ENCODE peak calls at places on chromosomes 5 and 9, in ten cellular contexts. C is upper lobe of right lung; E is PC-3; T is bronchial epithelial cell; P is left ventricle myocardium inferior; F is Peyer's patch; Z is esophagus squamous epithelium; I is CD8-positive, alpha-beta T cell; H is fibroblast of lung; D is lower lobe of right lung. N is an unnamed sample.

GRCh38 chr5:39121315-39121714 is 47.1 kb upstream of the RICTOR start:
- DNase-seq in C (no peak), E (peak; percentile 62), H (no peak), F (no peak), I (no peak), T (no peak), P (no peak), D (no peak), Z (no peak), N (no peak)

GRCh38 chr9:83646500-83647239 is 23.7 kb downstream of the IDNK start:
- DNase-seq in H (no peak), C (no peak), E (no peak), Z (no peak), F (no peak), P (no peak), T (no peak), I (no peak), D (no peak), N (no peak)

GRCh38 chr5:32475338-32476097 is 31.0 kb upstream of the ZFR start:
- DNase-seq in D (no peak), E (no peak), C (no peak), F (no peak), Z (no peak), H (no peak), I (no peak), P (no peak), T (no peak), N (no peak)

GRCh38 chr5:42579320-42579719 is 156.1 kb downstream of the GHR start:
- DNase-seq in H (peak; percentile 59), E (peak; percentile 51), I (no peak), Z (no peak), P (no peak), T (peak; percentile 74), F (no peak), C (no peak), D (no peak), N (no peak)

GRCh38 chr5:156479864-156480263 is 152.9 kb downstream of the SGCD start:
- DNase-seq in E (no peak), T (no peak), F (peak; percentile 46), H (peak; percentile 98), C (no peak), D (no peak), P (no peak), Z (no peak), I (no peak), N (no peak)

GRCh38 chr9:107438211-107439030 is 51.1 kb downstream of the KLF4 start:
- DNase-seq in Z (no peak), E (peak; percentile 7), P (no peak), C (no peak), F (no peak), H (no peak), T (no peak), I (no peak), D (no peak), N (no peak)

GRCh38 chr9:133585481-133586367 is 23.5 kb downstream of the FAM163B start:
- DNase-seq in C (no peak), P (no peak), F (no peak), H (no peak), T (no peak), D (no peak), I (no peak), Z (no peak), E (no peak), N (no peak)

GRCh38 chr5:93915142-93915553 is 173.7 kb upstream of the POU5F2 start:
- DNase-seq in C (no peak), E (peak; percentile 77), D (no peak), I (no peak), Z (no peak), T (peak; percentile 55), H (peak; percentile 80), F (no peak), P (no peak), N (peak; percentile 55)

GRCh38 chr9:37966443-37967271 is 62.7 kb upstream of the SLC25A51 start:
- DNase-seq in H (no peak), I (no peak), Z (no peak), P (no peak), T (peak; percentile 49), E (no peak), F (peak; percentile 54), C (peak; percentile 49), D (no peak), N (no peak)

GRCh38 chr9:37961346-37961745 is 57.4 kb upstream of the SLC25A51 start:
- DNase-seq in C (no peak), P (no peak), H (no peak), I (no peak), T (no peak), Z (no peak), D (no peak), E (no peak), F (no peak), N (no peak)

GRCh38 chr9:37964740-37965081 is 60.8 kb upstream of the SLC25A51 start:
- DNase-seq in E (no peak), H (no peak), P (no peak), T (no peak), F (no peak), D (no peak), I (no peak), Z (no peak), C (no peak), N (no peak)

GRCh38 chr9:37965116-37965515 is 61.2 kb upstream of the SLC25A51 start:
- DNase-seq in D (no peak), Z (no peak), I (no peak), H (no peak), C (no peak), F (no peak), P (no peak), T (peak; percentile 51), E (no peak), N (no peak)

DNA sequence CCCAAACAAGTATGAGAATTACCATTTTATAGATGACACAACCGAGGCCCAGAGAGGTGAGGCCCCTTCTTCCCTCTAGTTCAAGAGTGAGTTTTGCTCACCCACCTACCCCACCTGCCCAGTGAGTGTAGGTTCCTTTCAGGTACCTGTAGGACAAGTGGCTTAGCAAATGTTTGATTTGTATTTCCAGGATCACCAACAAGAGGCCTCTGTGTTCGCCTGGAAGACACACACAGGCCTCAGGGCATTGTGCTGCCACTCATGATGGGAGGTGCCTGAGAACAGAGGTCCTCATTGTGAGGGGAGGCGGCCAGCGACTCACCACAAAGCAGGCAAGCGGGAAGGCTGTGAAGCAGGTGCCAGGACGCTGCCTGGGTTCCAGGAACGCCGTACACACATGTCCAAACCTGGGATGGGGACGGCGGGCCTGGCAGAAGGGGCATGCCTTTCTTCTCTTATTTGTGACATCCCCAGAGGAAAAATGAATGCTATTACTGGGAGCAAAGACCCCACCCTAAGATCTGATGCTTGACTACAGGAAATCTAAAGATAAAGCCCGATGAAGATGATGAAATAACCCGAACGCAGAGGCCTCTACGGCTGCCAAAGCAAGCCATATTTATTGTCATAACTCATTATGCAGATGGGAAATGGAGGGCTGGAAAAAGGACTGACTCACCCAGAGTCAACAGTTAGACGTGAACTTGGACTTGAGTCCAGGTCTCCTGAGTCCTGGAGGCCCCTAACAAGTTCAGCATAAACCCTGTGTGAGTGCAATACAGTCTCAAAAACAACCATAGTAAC is 60.2 kb upstream of the SLC25A51 start:
- DNase-seq in E (peak; percentile 87), P (no peak), F (peak; percentile 74), T (peak; percentile 89), I (no peak), H (peak; percentile 98), C (peak; percentile 89), Z (no peak), D (peak; percentile 85), N (no peak)
- H3K4me3 ChIP-seq in E (peak overlapping the region; percentile 19), P (no peak overlapping the region), F (no peak overlapping the region), T (no peak overlapping the region), I (no peak overlapping the region), H (no peak overlapping the region), C (no peak overlapping the region), Z (no peak overlapping the region), D (no peak overlapping the region), N (no peak overlapping the region)

DNA sequence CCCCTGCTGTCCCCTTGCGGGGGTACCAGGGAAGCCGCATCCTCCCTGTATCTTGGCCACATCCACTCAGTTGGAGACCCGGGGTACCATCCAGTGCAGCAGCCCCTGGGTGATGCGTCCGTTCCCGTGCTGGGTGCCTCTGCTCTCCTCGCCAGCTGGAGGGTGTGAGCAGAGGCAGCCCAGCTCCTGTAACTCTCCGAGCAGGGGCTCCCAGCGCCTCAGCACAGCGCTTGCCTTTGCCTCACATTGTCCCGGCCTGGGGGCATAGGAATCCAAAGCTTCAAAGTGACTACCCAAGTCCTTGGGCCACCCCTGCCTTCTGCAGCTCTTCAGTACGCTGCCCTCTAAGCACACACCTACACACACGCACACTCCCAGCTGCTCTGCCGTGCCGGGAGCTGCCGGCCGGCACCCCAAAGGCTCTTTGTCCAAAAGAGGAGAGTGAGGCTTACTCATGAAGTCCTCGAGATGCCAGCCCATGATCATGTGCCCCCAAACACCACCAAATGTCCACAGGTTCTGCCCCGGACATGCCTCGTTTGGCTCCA is 733 bp downstream of the ANGPTL2 start:
- DNase-seq in C (no peak), P (no peak), D (no peak), Z (no peak), F (no peak), H (peak; percentile 38), E (no peak), T (no peak), I (no peak), N (no peak)
- H3K4me3 ChIP-seq in C (peak overlapping the region; percentile 62), P (peak overlapping the region; percentile 75), D (peak overlapping the region; percentile 63), Z (peak overlapping the region; percentile 58), F (peak overlapping the region; percentile 32), H (peak overlapping the region; percentile 84), E (no peak overlapping the region), T (no peak overlapping the region), I (no peak overlapping the region), N (no peak overlapping the region)

GRCh38 chr5:71786337-71787060 is 67.4 kb downstream of the CARTPT start:
- DNase-seq in I (no peak), T (no peak), D (no peak), C (no peak), H (no peak), Z (no peak), F (no peak), E (no peak), P (no peak), N (no peak)

GRCh38 chr5:71782393-71782770 is 63.3 kb downstream of the CARTPT start:
- DNase-seq in Z (no peak), T (no peak), F (no peak), E (no peak), C (no peak), I (no peak), D (no peak), H (no peak), P (no peak), N (no peak)

GRCh38 chr5:71783891-71784290 is 64.8 kb downstream of the CARTPT start:
- DNase-seq in H (no peak), P (no peak), Z (no peak), I (no peak), D (no peak), C (no peak), E (peak; percentile 2), F (no peak), T (no peak), N (no peak)

GRCh38 chr5:71780597-71780996 is 61.5 kb downstream of the CARTPT start:
- DNase-seq in H (no peak), C (no peak), E (no peak), F (no peak), I (no peak), T (no peak), P (no peak), D (no peak), Z (no peak), N (no peak)

GRCh38 chr5:71782771-71783770 is 64.0 kb downstream of the CARTPT start:
- DNase-seq in I (no peak), E (peak; percentile 81), D (peak; percentile 70), Z (no peak), C (peak; percentile 75), T (peak; percentile 56), F (peak; percentile 86), P (peak; percentile 80), H (peak; percentile 84), N (peak; percentile 18)
- H3K4me3 ChIP-seq in I (no peak overlapping the region), E (peak overlapping the region; percentile 63), D (peak overlapping the region; percentile 12), Z (peak overlapping the region; percentile 26), C (peak overlapping the region; percentile 17), T (no peak overlapping the region), F (no peak overlapping the region), P (peak overlapping the region; percentile 48), H (peak overlapping the region; percentile 54), N (no peak overlapping the region)

DNA sequence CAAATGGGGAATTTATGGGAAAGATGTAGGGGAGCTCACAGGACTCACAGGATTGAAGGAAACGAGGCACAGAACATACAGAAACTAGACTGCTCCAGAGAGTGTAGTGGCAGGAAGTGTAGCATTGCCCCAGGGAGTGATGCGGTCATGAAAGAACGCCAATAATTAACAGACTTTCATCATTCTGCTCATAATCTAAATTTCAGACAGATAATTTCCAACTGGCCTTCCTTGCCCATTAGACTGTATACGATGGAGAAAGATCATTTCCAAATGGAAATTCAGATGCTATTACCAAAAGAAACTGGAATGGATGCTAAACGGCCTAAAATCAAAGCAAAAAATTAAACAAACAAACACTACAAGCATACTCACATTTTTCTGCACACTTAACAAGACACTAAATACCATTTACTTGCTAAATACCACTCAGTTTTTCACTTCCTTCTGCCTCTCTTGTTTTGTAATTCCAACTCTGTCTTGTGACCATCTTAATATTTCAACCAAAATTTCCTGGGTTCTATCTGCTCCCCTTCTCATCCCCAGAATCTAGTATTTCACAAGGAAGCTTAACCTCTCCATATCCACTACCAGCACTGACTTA is 110.2 kb upstream of the LPAR1 start:
- DNase-seq in I (no peak), F (no peak), E (no peak), T (no peak), Z (no peak), H (peak; percentile 42), D (no peak), C (no peak), P (no peak), N (no peak)
- H3K4me3 ChIP-seq in I (no peak overlapping the region), F (no peak overlapping the region), E (no peak overlapping the region), T (no peak overlapping the region), Z (no peak overlapping the region), H (no peak overlapping the region), D (no peak overlapping the region), C (no peak overlapping the region), P (no peak overlapping the region), N (no peak overlapping the region)

N was measured in Jurkat, Clone E6-1.